ENCODE peak calls at places on chromosome X, in eight cellular contexts. X is Panc1, S is IMR-90, I is pancreas, N is tibial nerve, A is upper lobe of left lung, M is A673, L is GM12864. R is an unnamed sample.

GRCh38 chrX:129540725-129541184 is 696 bp downstream of the OCRL start:
- DNase-seq in L (no peak), N (no peak), X (no peak), M (no peak), S (no peak), A (no peak), I (no peak), R (no peak)

GRCh38 chrX:120305531-120306145 is 5.6 kb downstream of the TMEM255A start:
- DNase-seq in I (no peak), L (no peak), S (no peak), X (no peak), N (no peak), A (no peak), M (peak), R (no peak)

GRCh38 chrX:30635630-30636029 is 17.6 kb upstream of the GK start:
- DNase-seq in L (no peak), I (no peak), X (no peak), M (no peak), S (peak), A (no peak), N (no peak), R (no peak)

GRCh38 chrX:20514358-20514757 is 247.6 kb upstream of the RPS6KA3 start:
- DNase-seq in I (no peak), X (no peak), M (peak), N (no peak), L (no peak), S (peak), A (no peak), R (no peak)

GRCh38 chrX:97639526-97639925 is 755.8 kb downstream of the RPA4 start:
- DNase-seq in N (no peak), A (no peak), L (no peak), I (no peak), M (no peak), S (no peak), X (no peak), R (no peak)

GRCh38 chrX:15451913-15452312 is 41.2 kb downstream of the PIR start:
- DNase-seq in M (no peak), I (no peak), A (no peak), L (no peak), N (peak), X (no peak), S (peak), R (no peak)

GRCh38 chrX:55342533-55343501 is 78.1 kb upstream of the PAGE3 start:
- DNase-seq in X (peak), N (no peak), L (peak), M (peak), I (no peak), S (no peak), A (no peak), R (no peak)

GRCh38 chrX:128106630-128107029 is 54.4 kb upstream of the ACTRT1 start:
- DNase-seq in N (no peak), X (peak), A (no peak), I (no peak), S (no peak), L (no peak), M (peak), R (no peak)

GRCh38 chrX:14032383-14032782 is 2.7 kb upstream of the GEMIN8 start:
- DNase-seq in N (no peak), A (no peak), M (peak), I (peak), L (no peak), S (peak), X (no peak), R (peak)

GRCh38 chrX:102746134-102746584 is 25.6 kb downstream of the GPRASP3 start:
- DNase-seq in S (no peak), X (no peak), A (peak), L (no peak), I (peak), N (no peak), M (no peak), R (no peak)

GRCh38 chrX:2690856-2691542 is at the start of gene CD99:
- DNase-seq in X (no peak), I (peak), N (peak), A (peak), L (peak), M (peak), S (peak), R (peak)

GRCh38 chrX:253451-254297 is 27.5 kb upstream of the PLCXD1 start:
- DNase-seq in X (no peak), A (no peak), I (no peak), S (no peak), N (no peak), L (no peak), M (no peak), R (no peak)

GRCh38 chrX:56281789-56282188 is 49.6 kb downstream of the KLF8 start:
- DNase-seq in S (peak), L (no peak), X (peak), N (no peak), I (no peak), M (peak), A (no peak), R (no peak)

GRCh38 chrX:11724122-11725017 is 33.7 kb upstream of the MSL3 start:
- DNase-seq in X (no peak), N (no peak), S (peak), L (no peak), A (no peak), M (peak), I (no peak), R (no peak)

GRCh38 chrX:11597479-11597878 is 68.2 kb downstream of the ARHGAP6 start:
- DNase-seq in L (no peak), S (no peak), A (no peak), X (no peak), I (no peak), M (no peak), N (no peak), R (no peak)

GRCh38 chrX:45621356-45622041 is 420.8 kb upstream of the DIPK2B start:
- DNase-seq in A (no peak), I (no peak), X (no peak), L (no peak), S (peak), N (no peak), M (no peak), R (no peak)

GRCh38 chrX:23898412-23898959 is 9.3 kb downstream of the APOO start:
- DNase-seq in X (no peak), N (no peak), I (no peak), A (no peak), S (peak), L (no peak), M (no peak), R (no peak)

GRCh38 chrX:150935466-150935865 is 37.0 kb upstream of the CD99L2 start:
- DNase-seq in L (no peak), A (no peak), I (no peak), N (no peak), X (no peak), S (peak), M (no peak), R (no peak)

GRCh38 chrX:118847676-118848075 is 24.1 kb downstream of the ZCCHC12 start:
- DNase-seq in A (no peak), X (peak), S (peak), L (peak), I (no peak), M (peak), N (no peak), R (no peak)

GRCh38 chrX:112571388-112571787 is 108.3 kb downstream of the LHFPL1 start:
- DNase-seq in M (no peak), S (no peak), X (no peak), A (no peak), I (no peak), N (no peak), L (no peak), R (no peak)

GRCh38 chrX:48569958-48570357 is 4.3 kb upstream of the RBM3 start:
- DNase-seq in N (no peak), M (no peak), A (no peak), L (peak), I (no peak), S (peak), X (no peak), R (no peak)

GRCh38 chrX:14354541-14354940 is 174.8 kb upstream of the GLRA2 start:
- DNase-seq in N (no peak), A (no peak), I (no peak), L (no peak), X (no peak), M (peak), S (peak), R (no peak)

GRCh38 chrX:110944323-110944761 is 148.7 kb upstream of the CHRDL1 start:
- DNase-seq in N (peak), L (no peak), I (no peak), X (no peak), A (peak), S (no peak), M (no peak), R (no peak)

GRCh38 chrX:130395341-130395740 is 6.4 kb upstream of the RBMX2 start:
- DNase-seq in A (no peak), L (no peak), X (no peak), N (no peak), I (no peak), M (no peak), S (no peak), R (no peak)

GRCh38 chrX:13876652-13877051 is 59.8 kb upstream of the GPM6B start:
- DNase-seq in M (no peak), X (no peak), A (no peak), I (no peak), L (no peak), S (peak), N (no peak), R (no peak)

GRCh38 chrX:50812995-50813842 is 775 bp downstream of the SHROOM4 start:
- DNase-seq in A (peak), X (no peak), I (peak), N (no peak), S (peak), L (no peak), M (peak), R (no peak)

GRCh38 chrX:39936886-39937770 is 160.6 kb downstream of the BCOR start:
- DNase-seq in A (peak), X (no peak), N (no peak), L (no peak), M (no peak), S (no peak), I (no peak), R (no peak)

GRCh38 chrX:39823848-39824247 is 273.9 kb downstream of the BCOR start:
- DNase-seq in M (peak), L (no peak), N (no peak), I (no peak), X (no peak), A (no peak), S (no peak), R (no peak)

GRCh38 chrX:32268207-32268606 is 943.1 kb downstream of the DMD start:
- DNase-seq in S (no peak), L (no peak), I (no peak), A (no peak), M (no peak), X (no peak), N (no peak), R (no peak)

GRCh38 chrX:112834016-112834855 is 6.4 kb downstream of the AMOT start:
- DNase-seq in N (no peak), L (no peak), S (peak), M (peak), I (no peak), A (no peak), X (no peak), R (no peak)

GRCh38 chrX:133921764-133922389 is 63.5 kb downstream of the GPC3 start:
- DNase-seq in A (no peak), N (no peak), M (peak), L (no peak), X (peak), S (peak), I (peak), R (no peak)

GRCh38 chrX:132576945-132577344 is 88.1 kb upstream of the MBNL3 start:
- DNase-seq in I (no peak), L (no peak), A (no peak), N (no peak), M (no peak), X (no peak), S (no peak), R (no peak)

GRCh38 chrX:13768939-13769338 is 34.4 kb downstream of the OFD1 start:
- DNase-seq in L (no peak), X (no peak), S (no peak), M (no peak), A (no peak), I (no peak), N (no peak), R (no peak)

GRCh38 chrX:112759512-112759911 is 79.8 kb upstream of the LHFPL1 start:
- DNase-seq in N (no peak), I (no peak), X (no peak), S (no peak), A (no peak), M (no peak), L (no peak), R (no peak)

GRCh38 chrX:36978886-36979285 is 29.3 kb upstream of the FAM47C start:
- DNase-seq in S (peak), I (no peak), A (no peak), X (no peak), N (no peak), L (no peak), M (no peak), R (no peak)

GRCh38 chrX:149979126-149979644 is 40.9 kb upstream of the EOLA2 start:
- DNase-seq in M (no peak), I (no peak), N (no peak), S (no peak), A (no peak), L (no peak), X (no peak), R (no peak)

DNA sequence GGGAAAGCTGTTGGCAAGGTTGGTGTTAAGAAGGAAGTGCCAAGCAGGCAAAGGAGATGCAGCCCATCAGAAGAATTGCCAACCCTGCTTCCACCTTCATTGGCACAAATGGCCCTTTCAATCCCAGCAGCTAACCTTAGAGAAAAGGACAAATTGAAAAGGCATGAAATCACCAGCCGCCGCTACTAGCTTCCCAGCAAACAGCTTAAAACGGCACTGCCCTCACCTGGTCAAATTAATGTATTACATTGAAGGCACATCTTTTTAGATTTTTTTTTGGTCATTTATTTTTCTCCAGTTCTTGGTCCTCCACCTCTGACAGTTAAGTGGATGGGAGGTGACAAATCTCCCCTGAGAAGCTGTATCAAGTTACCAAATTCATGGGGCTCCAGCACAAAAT is 51.0 kb upstream of the NHSL2 start:
- DNase-seq in A (no peak), M (peak), L (peak), S (peak), I (no peak), X (peak), N (no peak), R (no peak)
- TF ChIP-seq CTCF in A (peak), M (peak), L (peak), S (peak), I (peak), X (peak), N (peak), R (no peak)

DNA sequence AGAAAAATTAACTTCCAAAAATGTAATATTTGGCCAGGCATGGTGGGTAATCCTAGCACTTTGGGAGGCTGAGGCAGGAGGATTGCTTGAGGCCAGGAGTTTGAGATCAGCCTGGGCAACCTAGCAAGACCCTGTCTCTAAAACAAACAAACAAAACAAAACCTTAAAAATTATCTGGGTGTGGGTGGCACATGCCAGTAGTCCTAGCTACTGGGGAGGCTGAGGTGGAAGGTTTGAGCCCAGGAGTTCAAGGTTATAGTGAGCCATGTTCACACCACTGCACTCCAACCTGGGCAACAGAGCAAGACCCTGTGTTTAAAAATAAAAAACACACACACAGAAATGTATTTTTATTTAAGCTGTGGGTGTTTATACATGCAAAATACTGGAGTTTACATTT is 12.0 kb downstream of the FAM120C start:
- DNase-seq in X (no peak), S (no peak), I (no peak), A (no peak), N (no peak), L (no peak), M (no peak), R (no peak)
- TF ChIP-seq CTCF in X (no peak), S (no peak), I (no peak), A (no peak), N (no peak), L (no peak), M (no peak), R (no peak)

DNA sequence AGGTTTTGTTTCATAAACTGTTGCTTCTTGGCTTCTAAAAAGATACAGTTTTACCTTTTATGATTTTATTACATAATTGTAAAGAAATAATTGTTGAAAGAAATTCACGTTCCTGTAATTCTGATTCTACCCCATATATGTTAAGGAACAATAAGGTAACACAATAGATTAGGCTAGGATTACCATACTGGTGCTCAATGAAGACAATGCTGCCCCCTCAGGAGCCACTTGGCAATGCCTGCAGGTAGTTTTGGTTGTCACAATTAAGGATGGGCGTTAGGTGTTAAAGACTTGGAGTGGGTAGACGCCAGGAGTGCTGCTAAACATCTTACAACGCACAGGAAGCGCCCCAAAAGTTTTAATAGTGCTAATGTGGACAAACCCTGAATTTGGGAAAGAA is 133.2 kb downstream of the NLGN4X start:
- DNase-seq in L (no peak), S (no peak), X (no peak), N (no peak), I (no peak), A (no peak), M (peak), R (no peak)
- TF ChIP-seq CTCF in L (peak), S (no peak), X (peak), N (no peak), I (no peak), A (no peak), M (peak), R (no peak)

DNA sequence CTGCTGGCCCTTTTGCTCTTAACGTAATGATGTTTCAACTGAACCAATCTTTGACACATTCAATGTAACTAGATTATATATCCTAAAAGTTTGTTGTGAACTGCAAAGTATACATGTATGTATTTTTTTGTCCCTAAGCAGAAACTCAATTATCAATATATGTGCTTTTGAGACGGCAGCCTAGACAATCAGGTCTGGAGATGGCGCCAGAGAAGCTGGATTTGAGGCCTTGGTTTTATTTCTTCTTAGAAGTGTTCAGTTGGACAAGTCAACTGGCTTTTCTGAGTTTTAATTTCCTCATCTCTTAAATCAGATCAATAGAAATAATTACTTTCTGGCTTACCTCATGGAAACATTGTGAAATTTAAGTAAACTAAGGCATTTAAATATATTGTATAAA is 62.5 kb downstream of the DCAF8L1 start:
- DNase-seq in S (peak), N (no peak), I (no peak), M (peak), X (no peak), A (no peak), L (no peak), R (no peak)
- TF ChIP-seq CTCF in S (peak), N (no peak), I (no peak), M (peak), X (peak), A (no peak), L (no peak), R (no peak)

DNA sequence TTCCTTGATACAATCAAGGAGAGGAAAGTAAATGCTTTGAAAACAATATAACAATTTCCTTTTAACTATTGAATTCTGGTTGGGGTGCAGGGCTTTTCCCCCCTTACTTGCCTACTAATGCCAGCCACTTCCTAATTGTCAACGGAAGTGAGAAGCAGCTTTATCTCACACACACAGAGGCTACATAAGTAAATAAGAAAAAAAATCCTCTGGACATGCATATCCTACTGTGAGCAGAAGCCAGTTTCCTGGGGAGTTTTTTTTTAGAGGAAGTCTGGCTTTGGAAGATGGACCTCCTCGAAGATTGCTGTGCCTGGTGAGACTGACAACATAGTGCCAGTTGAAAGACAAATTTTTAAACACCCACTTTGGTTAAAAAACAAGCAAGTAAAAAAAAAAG is 180.6 kb downstream of the OPHN1 start:
- DNase-seq in L (no peak), I (no peak), S (no peak), M (peak), A (no peak), X (no peak), N (no peak), R (no peak)
- TF ChIP-seq CTCF in L (no peak), I (no peak), S (no peak), M (no peak), A (no peak), X (no peak), N (no peak), R (no peak)

GRCh38 chrX:7228226-7228625 is 80.3 kb upstream of the PUDP start:
- DNase-seq in L (no peak), M (no peak), S (no peak), A (no peak), X (no peak), N (no peak), I (no peak), R (no peak)

GRCh38 chrX:7235071-7235470 is 87.1 kb upstream of the PUDP start:
- DNase-seq in S (no peak), L (no peak), N (no peak), A (no peak), M (no peak), X (no peak), I (no peak), R (no peak)

GRCh38 chrX:7233632-7234406 is 85.9 kb upstream of the PUDP start:
- DNase-seq in S (no peak), N (no peak), X (no peak), I (no peak), M (no peak), L (no peak), A (no peak), R (no peak)
- TF ChIP-seq CTCF in S (peak), N (no peak), X (no peak), I (no peak), M (no peak), L (no peak), A (no peak), R (no peak)